ENCODE peak calls at places on chromosomes 12 and 14, in six cellular contexts. Y is HCT116, T is SK-N-SH, D is K562, C is HepG2, E is H1. M is an unnamed sample.

GRCh38 chr14:99326041-99326710 is 54.2 kb upstream of the BCL11B start:
- DNase-seq in Y (no peak), T (peak; percentile 2), D (no peak), C (no peak), E (no peak), M (no peak)

GRCh38 chr14:32414808-32415255 is 85.7 kb downstream of the AKAP6 start:
- DNase-seq in Y (no peak), T (no peak), D (no peak), C (no peak), E (no peak), M (no peak)

GRCh38 chr12:54558759-54559158 is 9.4 kb downstream of the PDE1B start:
- DNase-seq in Y (no peak), T (no peak), D (no peak), C (no peak), E (no peak), M (no peak)

GRCh38 chr14:52868911-52869611 is 77.7 kb upstream of the GNPNAT1 start:
- DNase-seq in Y (no peak), T (no peak), D (no peak), C (no peak), E (no peak), M (no peak)

GRCh38 chr14:57714487-57714899 is 151.4 kb downstream of the SLC35F4 start:
- DNase-seq in Y (no peak), T (no peak), D (no peak), C (no peak), E (no peak), M (peak; percentile 68)

GRCh38 chr14:80930836-80931389 is 10.6 kb downstream of the CEP128 start:
- DNase-seq in Y (no peak), T (no peak), D (no peak), C (no peak), E (no peak), M (no peak)

GRCh38 chr14:101825797-101826196 is 64.3 kb downstream of the PPP2R5C start:
- DNase-seq in Y (no peak), T (no peak), D (no peak), C (no peak), E (no peak), M (no peak)

GRCh38 chr12:62966990-62967506 is 32.1 kb upstream of the PPM1H start:
- DNase-seq in Y (no peak), T (no peak), D (no peak), C (peak; percentile 90), E (no peak), M (no peak)

GRCh38 chr12:20646239-20646827 is 48.8 kb upstream of the SLCO1C1 start:
- DNase-seq in Y (peak; percentile 53), T (peak; percentile 39), D (no peak), C (peak; percentile 58), E (no peak), M (peak; percentile 57)

GRCh38 chr12:69904761-69905160 is 79.7 kb downstream of the MYRFL start:
- DNase-seq in Y (no peak), T (no peak), D (no peak), C (no peak), E (no peak), M (no peak)

GRCh38 chr12:88553941-88554658 is 26.2 kb downstream of the KITLG start:
- DNase-seq in Y (peak; percentile 49), T (peak; percentile 12), D (no peak), C (peak; percentile 62), E (no peak), M (no peak)

GRCh38 chr14:28603606-28604005 is 163.0 kb upstream of the FOXG1 start:
- DNase-seq in Y (no peak), T (no peak), D (no peak), C (no peak), E (no peak), M (no peak)

GRCh38 chr12:95487024-95487423 is 13.1 kb downstream of the METAP2 start:
- DNase-seq in Y (no peak), T (no peak), D (no peak), C (no peak), E (no peak), M (no peak)

GRCh38 chr14:74619672-74620131 is 7.7 kb upstream of the LTBP2 start:
- DNase-seq in Y (no peak), T (no peak), D (peak; percentile 28), C (peak; percentile 63), E (no peak), M (no peak)

GRCh38 chr12:48750215-48750614 is 33.7 kb upstream of the CCNT1 start:
- DNase-seq in Y (no peak), T (no peak), D (no peak), C (no peak), E (no peak), M (no peak)

GRCh38 chr12:87368259-87368658 is 660.9 kb downstream of the C12orf50 start:
- DNase-seq in Y (no peak), T (no peak), D (no peak), C (no peak), E (no peak), M (no peak)

GRCh38 chr14:99191663-99192621 is 80.1 kb downstream of the BCL11B start:
- DNase-seq in Y (no peak), T (no peak), D (no peak), C (no peak), E (no peak), M (no peak)

GRCh38 chr12:38984388-38984787 is 79.0 kb upstream of the CPNE8 start:
- DNase-seq in Y (no peak), T (no peak), D (no peak), C (no peak), E (no peak), M (no peak)

GRCh38 chr12:47120736-47121135 is 41.0 kb upstream of the AMIGO2 start:
- DNase-seq in Y (no peak), T (no peak), D (no peak), C (no peak), E (no peak), M (no peak)

GRCh38 chr14:34770901-34771300 is 56.5 kb upstream of the CFL2 start:
- DNase-seq in Y (no peak), T (no peak), D (no peak), C (no peak), E (no peak), M (no peak)

GRCh38 chr12:81809829-81810595 is 50.9 kb upstream of the PPFIA2 start:
- DNase-seq in Y (no peak), T (no peak), D (no peak), C (no peak), E (no peak), M (no peak)

GRCh38 chr14:33726685-33727084 is 224.2 kb downstream of the EGLN3 start:
- DNase-seq in Y (no peak), T (no peak), D (no peak), C (no peak), E (no peak), M (no peak)

GRCh38 chr14:50285861-50286260 is 26.2 kb downstream of the L2HGDH start:
- DNase-seq in Y (no peak), T (no peak), D (no peak), C (no peak), E (no peak), M (no peak)

GRCh38 chr14:49578141-49578540 is 8.0 kb downstream of the RPS29 start:
- DNase-seq in Y (no peak), T (no peak), D (no peak), C (no peak), E (no peak), M (no peak)

GRCh38 chr14:47040490-47040889 is 388.9 kb upstream of the RPL10L start:
- DNase-seq in Y (peak; percentile 31), T (no peak), D (no peak), C (peak; percentile 3), E (no peak), M (peak; percentile 16)

GRCh38 chr12:132571051-132571450 is 39.3 kb downstream of the LRCOL1 start:
- DNase-seq in Y (no peak), T (no peak), D (no peak), C (no peak), E (no peak), M (no peak)

GRCh38 chr12:33437598-33437997 is 2.0 kb downstream of the SYT10 start:
- DNase-seq in Y (no peak), T (no peak), D (no peak), C (no peak), E (no peak), M (no peak)

GRCh38 chr14:44966601-44967336 is 4.8 kb downstream of the TOGARAM1 start:
- DNase-seq in Y (no peak), T (no peak), D (no peak), C (no peak), E (no peak), M (no peak)

GRCh38 chr14:69880851-69881250 is 1.6 kb downstream of the SMOC1 start:
- DNase-seq in Y (no peak), T (peak; percentile 46), D (no peak), C (no peak), E (no peak), M (no peak)
- H3K9ac ChIP-seq in Y (no peak overlapping the region), T (no peak overlapping the region), D (no peak overlapping the region), C (peak overlapping the region; percentile 79), E (no peak overlapping the region), M (no peak overlapping the region)

DNA sequence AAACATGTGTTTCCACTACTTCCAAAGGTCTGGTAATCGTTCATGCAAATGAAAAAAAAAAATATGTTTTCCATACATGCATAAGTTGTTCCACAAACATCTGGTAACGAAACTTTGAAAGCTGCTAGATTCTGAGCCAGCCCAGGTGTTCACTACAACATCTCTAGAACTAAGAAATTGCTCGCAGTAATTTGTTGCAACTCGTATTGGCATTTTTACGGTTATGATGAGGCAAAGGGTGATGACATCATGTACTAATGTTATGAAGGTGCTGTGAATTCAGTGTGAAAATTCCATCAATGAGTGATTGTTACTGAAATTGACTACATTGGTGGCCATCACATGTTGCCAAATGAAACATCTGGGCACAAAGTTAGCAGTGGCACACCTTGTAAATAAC is 31.9 kb upstream of the CCDC91 start:
- DNase-seq in Y (no peak), T (no peak), D (no peak), C (no peak), E (no peak), M (no peak)
- TF ChIP-seq YY1 in Y (no peak), T (no peak), D (no peak), C (no peak), E (no peak), M (no peak)

DNA sequence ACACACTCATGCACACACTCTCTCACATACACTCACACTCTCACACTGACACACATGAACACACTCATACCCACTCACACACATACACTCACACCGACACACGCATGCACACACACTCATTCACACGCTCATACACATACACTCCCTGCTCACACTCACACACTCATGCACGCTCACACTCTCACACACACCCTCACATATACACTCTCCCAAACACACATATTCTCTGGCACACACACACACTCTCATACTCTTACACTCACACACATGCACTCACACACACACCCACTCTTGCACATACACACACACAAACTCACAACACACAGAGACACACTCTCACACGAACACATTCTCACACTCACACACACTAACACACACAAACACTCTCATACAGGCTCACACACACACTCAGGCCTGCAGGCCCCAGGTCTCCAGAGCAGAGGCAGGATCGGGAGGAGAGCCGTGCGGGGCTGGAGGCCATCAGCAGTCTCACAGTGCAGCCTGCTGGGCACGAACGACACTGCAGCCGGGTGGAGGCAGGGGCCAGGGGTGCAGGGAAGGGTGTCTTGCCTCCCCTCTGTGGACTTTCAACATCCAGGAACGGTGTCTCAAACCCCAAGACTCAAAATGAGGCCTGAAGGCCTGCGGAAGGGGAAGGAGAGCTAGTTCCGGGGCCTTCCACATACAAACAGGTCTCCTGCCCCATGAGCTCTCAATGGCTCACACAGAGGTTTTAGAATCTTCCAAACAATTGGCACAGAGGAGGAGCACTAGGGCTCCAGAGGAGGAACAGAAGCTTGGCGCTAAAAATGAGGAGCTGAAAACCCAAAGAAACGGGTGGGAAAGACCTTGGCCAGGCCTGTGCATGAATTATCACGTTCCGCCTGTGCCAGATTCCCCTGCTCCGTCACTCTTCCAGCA is 148.6 kb downstream of the ANO2 start:
- DNase-seq in Y (no peak), T (peak; percentile 49), D (peak; percentile 49), C (peak; percentile 5), E (no peak), M (peak; percentile 87)
- H3K9ac ChIP-seq in Y (no peak overlapping the region), T (no peak overlapping the region), D (no peak overlapping the region), C (no peak overlapping the region), E (no peak overlapping the region), M (peak overlapping the region; percentile 12)

GRCh38 chr14:67392728-67393314 is 19.1 kb downstream of the PLEK2 start:
- DNase-seq in Y (no peak), T (no peak), D (no peak), C (no peak), E (no peak), M (no peak)
- TF ChIP-seq YY1 in Y (no peak), T (no peak), D (no peak), C (no peak), E (no peak), M (no peak)